ENCODE peak calls at places on chromosomes 6 and 20, in six cellular contexts. One of them, this sample, is unnamed.

GRCh38 chr20:53387983-53388675 is 205.5 kb downstream of the ZNF217 start:
- DNase-seq in IMR-90: no peak
- DNase-seq in left ventricle myocardium inferior: no peak
- DNase-seq in uterus: no peak
- DNase-seq in CD4-positive, CD25-positive, alpha-beta regulatory T cell: peak
- DNase-seq in neural progenitor cell: no peak
- DNase-seq in this sample: no peak

GRCh38 chr6:154229796-154230195 is 126.8 kb downstream of the IPCEF1 start:
- DNase-seq in left ventricle myocardium inferior: no peak
- DNase-seq in CD4-positive, CD25-positive, alpha-beta regulatory T cell: peak
- DNase-seq in IMR-90: no peak
- DNase-seq in uterus: no peak
- DNase-seq in neural progenitor cell: no peak
- DNase-seq in this sample: no peak

GRCh38 chr6:19691465-19692167 is 145.6 kb upstream of the ID4 start:
- DNase-seq in neural progenitor cell: peak
- DNase-seq in IMR-90: no peak
- DNase-seq in CD4-positive, CD25-positive, alpha-beta regulatory T cell: no peak
- DNase-seq in uterus: no peak
- DNase-seq in left ventricle myocardium inferior: no peak
- DNase-seq in this sample: no peak

GRCh38 chr20:51767018-51767866 is 948 bp downstream of the ATP9A start:
- DNase-seq in uterus: peak
- DNase-seq in neural progenitor cell: peak
- DNase-seq in CD4-positive, CD25-positive, alpha-beta regulatory T cell: no peak
- DNase-seq in IMR-90: no peak
- DNase-seq in left ventricle myocardium inferior: peak
- DNase-seq in this sample: peak

GRCh38 chr20:20364016-20364746 is 3.7 kb upstream of the INSM1 start:
- DNase-seq in CD4-positive, CD25-positive, alpha-beta regulatory T cell: no peak
- DNase-seq in neural progenitor cell: peak
- DNase-seq in IMR-90: no peak
- DNase-seq in uterus: no peak
- DNase-seq in left ventricle myocardium inferior: no peak
- DNase-seq in this sample: no peak

GRCh38 chr20:574297-574942 is 30.8 kb upstream of the CSNK2A1 start:
- DNase-seq in CD4-positive, CD25-positive, alpha-beta regulatory T cell: no peak
- DNase-seq in left ventricle myocardium inferior: peak
- DNase-seq in uterus: no peak
- DNase-seq in IMR-90: no peak
- DNase-seq in neural progenitor cell: peak
- DNase-seq in this sample: no peak

GRCh38 chr6:157443066-157443800 is 62.2 kb downstream of the ZDHHC14 start:
- DNase-seq in CD4-positive, CD25-positive, alpha-beta regulatory T cell: no peak
- DNase-seq in left ventricle myocardium inferior: no peak
- DNase-seq in IMR-90: peak
- DNase-seq in neural progenitor cell: no peak
- DNase-seq in uterus: no peak
- DNase-seq in this sample: peak

GRCh38 chr6:4426916-4427315 is 291.5 kb upstream of the ECI2 start:
- DNase-seq in CD4-positive, CD25-positive, alpha-beta regulatory T cell: no peak
- DNase-seq in uterus: no peak
- DNase-seq in IMR-90: no peak
- DNase-seq in left ventricle myocardium inferior: no peak
- DNase-seq in neural progenitor cell: peak
- DNase-seq in this sample: no peak

GRCh38 chr20:719816-720215 is 44.2 kb upstream of the SCRT2 start:
- DNase-seq in CD4-positive, CD25-positive, alpha-beta regulatory T cell: no peak
- DNase-seq in neural progenitor cell: no peak
- DNase-seq in left ventricle myocardium inferior: no peak
- DNase-seq in IMR-90: no peak
- DNase-seq in uterus: no peak
- DNase-seq in this sample: no peak

GRCh38 chr20:35344354-35344837 is 52.2 kb upstream of the FAM83C start:
- DNase-seq in left ventricle myocardium inferior: peak
- DNase-seq in uterus: peak
- DNase-seq in IMR-90: peak
- DNase-seq in neural progenitor cell: no peak
- DNase-seq in CD4-positive, CD25-positive, alpha-beta regulatory T cell: no peak
- DNase-seq in this sample: peak

GRCh38 chr6:44061375-44062104 is 65.7 kb downstream of the MRPL14 start:
- DNase-seq in IMR-90: peak
- DNase-seq in left ventricle myocardium inferior: no peak
- DNase-seq in CD4-positive, CD25-positive, alpha-beta regulatory T cell: no peak
- DNase-seq in uterus: no peak
- DNase-seq in neural progenitor cell: no peak
- DNase-seq in this sample: no peak

GRCh38 chr6:57021086-57021720 is 25.3 kb upstream of the KIAA1586 start:
- DNase-seq in neural progenitor cell: peak
- DNase-seq in IMR-90: peak
- DNase-seq in CD4-positive, CD25-positive, alpha-beta regulatory T cell: peak
- DNase-seq in left ventricle myocardium inferior: no peak
- DNase-seq in uterus: no peak
- DNase-seq in this sample: no peak

GRCh38 chr20:828987-829386 is 4.5 kb upstream of the FAM110A start:
- DNase-seq in neural progenitor cell: no peak
- DNase-seq in CD4-positive, CD25-positive, alpha-beta regulatory T cell: no peak
- DNase-seq in left ventricle myocardium inferior: no peak
- DNase-seq in IMR-90: no peak
- DNase-seq in uterus: no peak
- DNase-seq in this sample: no peak

GRCh38 chr6:170122676-170123075 is 168.2 kb downstream of the DLL1 start:
- DNase-seq in CD4-positive, CD25-positive, alpha-beta regulatory T cell: no peak
- DNase-seq in uterus: no peak
- DNase-seq in left ventricle myocardium inferior: no peak
- DNase-seq in neural progenitor cell: no peak
- DNase-seq in IMR-90: no peak
- DNase-seq in this sample: peak

GRCh38 chr6:92708270-92708669 is 711.1 kb downstream of the EPHA7 start:
- DNase-seq in uterus: no peak
- DNase-seq in neural progenitor cell: no peak
- DNase-seq in IMR-90: peak
- DNase-seq in left ventricle myocardium inferior: no peak
- DNase-seq in CD4-positive, CD25-positive, alpha-beta regulatory T cell: no peak
- DNase-seq in this sample: peak

GRCh38 chr20:38779247-38780097 is 26.0 kb upstream of the PPP1R16B start:
- DNase-seq in IMR-90: no peak
- DNase-seq in left ventricle myocardium inferior: no peak
- DNase-seq in uterus: no peak
- DNase-seq in neural progenitor cell: peak
- DNase-seq in CD4-positive, CD25-positive, alpha-beta regulatory T cell: no peak
- DNase-seq in this sample: peak

GRCh38 chr6:52376763-52377162 is 14.8 kb downstream of the PAQR8 start:
- DNase-seq in IMR-90: no peak
- DNase-seq in left ventricle myocardium inferior: no peak
- DNase-seq in neural progenitor cell: no peak
- DNase-seq in CD4-positive, CD25-positive, alpha-beta regulatory T cell: no peak
- DNase-seq in uterus: no peak
- DNase-seq in this sample: no peak

GRCh38 chr20:5349448-5349847 is 32.7 kb upstream of the PROKR2 start:
- DNase-seq in IMR-90: peak
- DNase-seq in left ventricle myocardium inferior: no peak
- DNase-seq in uterus: no peak
- DNase-seq in CD4-positive, CD25-positive, alpha-beta regulatory T cell: no peak
- DNase-seq in neural progenitor cell: no peak
- DNase-seq in this sample: peak

GRCh38 chr6:143806282-143807102 is 36.6 kb upstream of the LTV1 start:
- DNase-seq in neural progenitor cell: no peak
- DNase-seq in uterus: no peak
- DNase-seq in CD4-positive, CD25-positive, alpha-beta regulatory T cell: no peak
- DNase-seq in left ventricle myocardium inferior: no peak
- DNase-seq in IMR-90: peak
- DNase-seq in this sample: no peak

GRCh38 chr6:32177788-32178546 is at the start of gene RNF5:
- DNase-seq in CD4-positive, CD25-positive, alpha-beta regulatory T cell: peak
- DNase-seq in neural progenitor cell: peak
- DNase-seq in left ventricle myocardium inferior: peak
- DNase-seq in IMR-90: peak
- DNase-seq in uterus: peak
- DNase-seq in this sample: peak

GRCh38 chr20:44544178-44544719 is 22.4 kb upstream of the SERINC3 start:
- DNase-seq in uterus: no peak
- DNase-seq in left ventricle myocardium inferior: no peak
- DNase-seq in neural progenitor cell: no peak
- DNase-seq in CD4-positive, CD25-positive, alpha-beta regulatory T cell: no peak
- DNase-seq in IMR-90: no peak
- DNase-seq in this sample: no peak

GRCh38 chr20:7851031-7851490 is 89.2 kb downstream of the HAO1 start:
- DNase-seq in CD4-positive, CD25-positive, alpha-beta regulatory T cell: no peak
- DNase-seq in left ventricle myocardium inferior: no peak
- DNase-seq in IMR-90: peak
- DNase-seq in neural progenitor cell: no peak
- DNase-seq in uterus: no peak
- DNase-seq in this sample: peak

GRCh38 chr6:108806669-108807068 is 41.6 kb upstream of the ARMC2 start:
- DNase-seq in uterus: no peak
- DNase-seq in left ventricle myocardium inferior: no peak
- DNase-seq in CD4-positive, CD25-positive, alpha-beta regulatory T cell: no peak
- DNase-seq in IMR-90: peak
- DNase-seq in neural progenitor cell: no peak
- DNase-seq in this sample: no peak

GRCh38 chr20:42102000-42102399 is 483.8 kb upstream of the CHD6 start:
- DNase-seq in CD4-positive, CD25-positive, alpha-beta regulatory T cell: no peak
- DNase-seq in uterus: no peak
- DNase-seq in IMR-90: no peak
- DNase-seq in left ventricle myocardium inferior: no peak
- DNase-seq in neural progenitor cell: no peak
- DNase-seq in this sample: no peak

GRCh38 chr20:15637971-15638754 is 935.1 kb downstream of the KIF16B start:
- DNase-seq in uterus: no peak
- DNase-seq in neural progenitor cell: peak
- DNase-seq in CD4-positive, CD25-positive, alpha-beta regulatory T cell: no peak
- DNase-seq in IMR-90: no peak
- DNase-seq in left ventricle myocardium inferior: no peak
- DNase-seq in this sample: no peak

GRCh38 chr6:13604546-13605416 is 10.4 kb upstream of the NOL7 start:
- DNase-seq in left ventricle myocardium inferior: no peak
- DNase-seq in IMR-90: no peak
- DNase-seq in neural progenitor cell: no peak
- DNase-seq in uterus: no peak
- DNase-seq in CD4-positive, CD25-positive, alpha-beta regulatory T cell: no peak
- DNase-seq in this sample: no peak

GRCh38 chr6:151388997-151389639 is 2.2 kb downstream of the ZBTB2 start:
- DNase-seq in CD4-positive, CD25-positive, alpha-beta regulatory T cell: no peak
- DNase-seq in left ventricle myocardium inferior: no peak
- DNase-seq in uterus: no peak
- DNase-seq in neural progenitor cell: no peak
- DNase-seq in IMR-90: no peak
- DNase-seq in this sample: no peak

GRCh38 chr6:110476046-110476849 is at the start of gene SLC22A16:
- DNase-seq in left ventricle myocardium inferior: no peak
- DNase-seq in CD4-positive, CD25-positive, alpha-beta regulatory T cell: no peak
- DNase-seq in neural progenitor cell: no peak
- DNase-seq in uterus: no peak
- DNase-seq in IMR-90: no peak
- DNase-seq in this sample: no peak

GRCh38 chr6:25083784-25084507 is 148.2 kb upstream of the RIPOR2 start:
- DNase-seq in CD4-positive, CD25-positive, alpha-beta regulatory T cell: no peak
- DNase-seq in left ventricle myocardium inferior: no peak
- DNase-seq in neural progenitor cell: no peak
- DNase-seq in uterus: no peak
- DNase-seq in IMR-90: no peak
- DNase-seq in this sample: no peak

GRCh38 chr6:25085761-25086160 is 150.0 kb upstream of the RIPOR2 start:
- DNase-seq in left ventricle myocardium inferior: no peak
- DNase-seq in IMR-90: no peak
- DNase-seq in neural progenitor cell: no peak
- DNase-seq in CD4-positive, CD25-positive, alpha-beta regulatory T cell: peak
- DNase-seq in uterus: no peak
- DNase-seq in this sample: no peak

GRCh38 chr6:25088513-25088912 is 152.8 kb upstream of the RIPOR2 start:
- DNase-seq in IMR-90: peak
- DNase-seq in left ventricle myocardium inferior: no peak
- DNase-seq in neural progenitor cell: no peak
- DNase-seq in uterus: no peak
- DNase-seq in CD4-positive, CD25-positive, alpha-beta regulatory T cell: no peak
- DNase-seq in this sample: peak

GRCh38 chr6:25086500-25087091 is 150.8 kb upstream of the RIPOR2 start:
- DNase-seq in left ventricle myocardium inferior: no peak
- DNase-seq in IMR-90: no peak
- DNase-seq in uterus: no peak
- DNase-seq in neural progenitor cell: no peak
- DNase-seq in CD4-positive, CD25-positive, alpha-beta regulatory T cell: no peak
- DNase-seq in this sample: no peak

GRCh38 chr6:25084508-25084833 is 148.7 kb upstream of the RIPOR2 start:
- DNase-seq in IMR-90: no peak
- DNase-seq in left ventricle myocardium inferior: no peak
- DNase-seq in neural progenitor cell: no peak
- DNase-seq in CD4-positive, CD25-positive, alpha-beta regulatory T cell: no peak
- DNase-seq in uterus: no peak
- DNase-seq in this sample: no peak
- H3K27ac ChIP-seq in IMR-90: no peak
- H3K27ac ChIP-seq in left ventricle myocardium inferior: peak
- H3K27ac ChIP-seq in neural progenitor cell: no peak
- H3K27ac ChIP-seq in CD4-positive, CD25-positive, alpha-beta regulatory T cell: no peak
- H3K27ac ChIP-seq in uterus: peak
- H3K27ac ChIP-seq in this sample: no peak

GRCh38 chr6:75631847-75632246 is 30.2 kb downstream of the SENP6 start:
- DNase-seq in IMR-90: no peak
- DNase-seq in neural progenitor cell: no peak
- DNase-seq in left ventricle myocardium inferior: no peak
- DNase-seq in uterus: no peak
- DNase-seq in CD4-positive, CD25-positive, alpha-beta regulatory T cell: no peak
- DNase-seq in this sample: no peak
- H3K27ac ChIP-seq in IMR-90: no peak
- H3K27ac ChIP-seq in neural progenitor cell: no peak
- H3K27ac ChIP-seq in left ventricle myocardium inferior: peak
- H3K27ac ChIP-seq in uterus: no peak
- H3K27ac ChIP-seq in CD4-positive, CD25-positive, alpha-beta regulatory T cell: no peak
- H3K27ac ChIP-seq in this sample: no peak

GRCh38 chr6:47438481-47439347 is 38.9 kb upstream of the CD2AP start:
- DNase-seq in neural progenitor cell: no peak
- DNase-seq in CD4-positive, CD25-positive, alpha-beta regulatory T cell: no peak
- DNase-seq in uterus: no peak
- DNase-seq in IMR-90: no peak
- DNase-seq in left ventricle myocardium inferior: no peak
- DNase-seq in this sample: no peak
- H3K27ac ChIP-seq in neural progenitor cell: no peak
- H3K27ac ChIP-seq in CD4-positive, CD25-positive, alpha-beta regulatory T cell: no peak
- H3K27ac ChIP-seq in uterus: no peak
- H3K27ac ChIP-seq in IMR-90: no peak
- H3K27ac ChIP-seq in left ventricle myocardium inferior: no peak
- H3K27ac ChIP-seq in this sample: no peak

GRCh38 chr20:57243480-57244220 is 22.8 kb downstream of the BMP7 start:
- DNase-seq in uterus: no peak
- DNase-seq in CD4-positive, CD25-positive, alpha-beta regulatory T cell: no peak
- DNase-seq in IMR-90: no peak
- DNase-seq in left ventricle myocardium inferior: no peak
- DNase-seq in neural progenitor cell: no peak
- DNase-seq in this sample: peak
- H3K27ac ChIP-seq in uterus: no peak
- H3K27ac ChIP-seq in CD4-positive, CD25-positive, alpha-beta regulatory T cell: no peak
- H3K27ac ChIP-seq in IMR-90: no peak
- H3K27ac ChIP-seq in left ventricle myocardium inferior: no peak
- H3K27ac ChIP-seq in neural progenitor cell: no peak
- H3K27ac ChIP-seq in this sample: no peak

DNA sequence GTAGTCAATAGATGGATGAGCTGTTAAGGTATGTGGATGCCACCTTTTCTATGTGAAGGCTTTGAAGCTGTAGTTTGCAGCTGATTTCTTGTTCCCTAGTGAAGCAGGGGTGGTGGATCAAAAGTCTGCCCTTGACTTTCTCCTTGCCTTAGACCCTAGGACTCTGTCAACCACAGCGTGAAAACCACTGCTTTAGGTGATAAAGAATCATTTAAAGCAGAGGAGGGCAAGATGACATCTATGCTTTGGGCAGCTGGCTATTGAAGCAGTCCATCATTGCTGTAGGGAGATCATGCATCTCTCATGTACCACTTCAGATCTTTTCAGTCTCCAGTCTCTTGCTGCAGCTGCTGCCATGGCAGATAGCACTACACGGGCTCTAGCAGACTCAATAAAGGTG is 122.2 kb upstream of the STMND1 start:
- DNase-seq in neural progenitor cell: no peak
- DNase-seq in CD4-positive, CD25-positive, alpha-beta regulatory T cell: no peak
- DNase-seq in left ventricle myocardium inferior: no peak
- DNase-seq in IMR-90: no peak
- DNase-seq in uterus: no peak
- DNase-seq in this sample: no peak
- H3K27ac ChIP-seq in neural progenitor cell: no peak
- H3K27ac ChIP-seq in CD4-positive, CD25-positive, alpha-beta regulatory T cell: no peak
- H3K27ac ChIP-seq in left ventricle myocardium inferior: no peak
- H3K27ac ChIP-seq in IMR-90: no peak
- H3K27ac ChIP-seq in uterus: no peak
- H3K27ac ChIP-seq in this sample: no peak

This sample was measured in foreskin keratinocyte.